ENCODE peak calls at places on chromosomes 11 and 22, in ten cellular contexts. One of them, this sample, is unnamed.

GRCh38 chr11:57903441-57904123 is 120.1 kb upstream of the OR9Q1 start:
- DNase-seq in ovary: no peak
- DNase-seq in prostate gland: peak; percentile 56
- DNase-seq in transverse colon: peak; percentile 80
- DNase-seq in NB4: no peak
- DNase-seq in HCT116: peak; percentile 74
- DNase-seq in right lobe of liver: no peak
- DNase-seq in IMR-90: peak; percentile 10
- DNase-seq in Peyer's patch: peak; percentile 84
- DNase-seq in GM12878: no peak
- DNase-seq in this sample: peak; percentile 57

GRCh38 chr11:66685276-66686099 is 7.8 kb upstream of the RBM4B start:
- DNase-seq in ovary: no peak
- DNase-seq in prostate gland: no peak
- DNase-seq in IMR-90: no peak
- DNase-seq in HCT116: no peak
- DNase-seq in right lobe of liver: no peak
- DNase-seq in NB4: no peak
- DNase-seq in GM12878: no peak
- DNase-seq in Peyer's patch: no peak
- DNase-seq in transverse colon: no peak
- DNase-seq in this sample: peak; percentile 80

GRCh38 chr11:119421941-119422504 is 949 bp downstream of the THY1 start:
- DNase-seq in IMR-90: peak; percentile 24
- DNase-seq in Peyer's patch: no peak
- DNase-seq in transverse colon: no peak
- DNase-seq in right lobe of liver: no peak
- DNase-seq in GM12878: no peak
- DNase-seq in ovary: no peak
- DNase-seq in prostate gland: no peak
- DNase-seq in NB4: no peak
- DNase-seq in HCT116: no peak
- DNase-seq in this sample: no peak

GRCh38 chr11:78666675-78667129 is 92.0 kb upstream of the NARS2 start:
- DNase-seq in Peyer's patch: no peak
- DNase-seq in IMR-90: peak; percentile 84
- DNase-seq in ovary: no peak
- DNase-seq in right lobe of liver: no peak
- DNase-seq in HCT116: no peak
- DNase-seq in prostate gland: no peak
- DNase-seq in transverse colon: no peak
- DNase-seq in NB4: no peak
- DNase-seq in GM12878: no peak
- DNase-seq in this sample: peak; percentile 7

GRCh38 chr11:3227568-3228444 is 4.4 kb downstream of the MRGPRE start:
- DNase-seq in GM12878: no peak
- DNase-seq in IMR-90: no peak
- DNase-seq in NB4: peak; percentile 95
- DNase-seq in HCT116: no peak
- DNase-seq in ovary: no peak
- DNase-seq in right lobe of liver: peak; percentile 20
- DNase-seq in transverse colon: no peak
- DNase-seq in Peyer's patch: peak; percentile 41
- DNase-seq in prostate gland: no peak
- DNase-seq in this sample: no peak

GRCh38 chr22:25747245-25747944 is 5.4 kb downstream of the MYO18B start:
- DNase-seq in Peyer's patch: no peak
- DNase-seq in right lobe of liver: peak; percentile 59
- DNase-seq in transverse colon: peak; percentile 56
- DNase-seq in IMR-90: peak; percentile 88
- DNase-seq in NB4: no peak
- DNase-seq in ovary: peak; percentile 27
- DNase-seq in prostate gland: no peak
- DNase-seq in HCT116: peak; percentile 45
- DNase-seq in GM12878: no peak
- DNase-seq in this sample: no peak

GRCh38 chr22:26339755-26340154 is 89.3 kb upstream of the ASPHD2 start:
- DNase-seq in NB4: no peak
- DNase-seq in GM12878: no peak
- DNase-seq in Peyer's patch: no peak
- DNase-seq in transverse colon: no peak
- DNase-seq in IMR-90: no peak
- DNase-seq in prostate gland: no peak
- DNase-seq in right lobe of liver: no peak
- DNase-seq in ovary: no peak
- DNase-seq in HCT116: no peak
- DNase-seq in this sample: no peak

GRCh38 chr11:62048101-62048500 is 75.7 kb upstream of the INCENP start:
- DNase-seq in right lobe of liver: no peak
- DNase-seq in NB4: no peak
- DNase-seq in transverse colon: no peak
- DNase-seq in HCT116: no peak
- DNase-seq in IMR-90: no peak
- DNase-seq in Peyer's patch: no peak
- DNase-seq in ovary: no peak
- DNase-seq in prostate gland: no peak
- DNase-seq in GM12878: no peak
- DNase-seq in this sample: no peak

GRCh38 chr11:41309111-41309522 is 150.3 kb downstream of the LRRC4C start:
- DNase-seq in prostate gland: no peak
- DNase-seq in HCT116: no peak
- DNase-seq in GM12878: peak; percentile 60
- DNase-seq in ovary: no peak
- DNase-seq in NB4: no peak
- DNase-seq in IMR-90: no peak
- DNase-seq in transverse colon: no peak
- DNase-seq in Peyer's patch: no peak
- DNase-seq in right lobe of liver: no peak
- DNase-seq in this sample: no peak

GRCh38 chr11:41308286-41308685 is 151.2 kb downstream of the LRRC4C start:
- DNase-seq in ovary: no peak
- DNase-seq in prostate gland: no peak
- DNase-seq in GM12878: no peak
- DNase-seq in HCT116: no peak
- DNase-seq in IMR-90: no peak
- DNase-seq in right lobe of liver: no peak
- DNase-seq in transverse colon: no peak
- DNase-seq in NB4: no peak
- DNase-seq in Peyer's patch: no peak
- DNase-seq in this sample: no peak

GRCh38 chr11:41307371-41308080 is 151.9 kb downstream of the LRRC4C start:
- DNase-seq in prostate gland: no peak
- DNase-seq in IMR-90: no peak
- DNase-seq in NB4: no peak
- DNase-seq in GM12878: no peak
- DNase-seq in transverse colon: no peak
- DNase-seq in HCT116: no peak
- DNase-seq in right lobe of liver: no peak
- DNase-seq in ovary: no peak
- DNase-seq in Peyer's patch: no peak
- DNase-seq in this sample: no peak

GRCh38 chr11:41306435-41306834 is 153.0 kb downstream of the LRRC4C start:
- DNase-seq in NB4: no peak
- DNase-seq in ovary: no peak
- DNase-seq in prostate gland: no peak
- DNase-seq in GM12878: no peak
- DNase-seq in Peyer's patch: no peak
- DNase-seq in transverse colon: no peak
- DNase-seq in IMR-90: no peak
- DNase-seq in HCT116: no peak
- DNase-seq in right lobe of liver: no peak
- DNase-seq in this sample: no peak

DNA sequence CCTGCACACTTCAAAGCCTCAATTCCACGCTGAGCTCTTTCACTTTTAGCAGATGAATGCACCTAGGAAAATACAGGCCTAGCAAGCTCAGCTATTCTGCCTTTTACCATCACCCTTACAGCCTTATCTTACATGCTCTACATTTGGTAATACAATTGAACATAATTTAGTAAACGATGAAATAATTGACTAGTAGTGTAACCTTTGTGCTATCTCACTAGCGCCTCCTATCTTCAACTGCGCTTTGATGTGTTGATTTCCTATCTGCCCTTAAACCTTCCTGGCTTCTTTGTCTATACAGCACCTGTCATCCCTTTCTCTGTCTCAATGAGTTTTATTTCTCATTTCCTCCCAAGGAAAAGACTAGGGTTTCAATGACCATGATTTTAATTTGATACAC is 149.7 kb downstream of the LRRC4C start:
- DNase-seq in transverse colon: no peak
- DNase-seq in GM12878: no peak
- DNase-seq in prostate gland: no peak
- DNase-seq in IMR-90: no peak
- DNase-seq in HCT116: no peak
- DNase-seq in Peyer's patch: no peak
- DNase-seq in ovary: no peak
- DNase-seq in right lobe of liver: no peak
- DNase-seq in NB4: no peak
- DNase-seq in this sample: no peak
- TF ChIP-seq CTCF in transverse colon: no peak
- TF ChIP-seq CTCF in GM12878: peak; percentile 20
- TF ChIP-seq CTCF in prostate gland: no peak
- TF ChIP-seq CTCF in IMR-90: no peak
- TF ChIP-seq CTCF in HCT116: peak; percentile 5
- TF ChIP-seq CTCF in Peyer's patch: no peak
- TF ChIP-seq CTCF in ovary: no peak
- TF ChIP-seq CTCF in right lobe of liver: no peak
- TF ChIP-seq CTCF in NB4: peak; percentile 17
- TF ChIP-seq CTCF in this sample: no peak

DNA sequence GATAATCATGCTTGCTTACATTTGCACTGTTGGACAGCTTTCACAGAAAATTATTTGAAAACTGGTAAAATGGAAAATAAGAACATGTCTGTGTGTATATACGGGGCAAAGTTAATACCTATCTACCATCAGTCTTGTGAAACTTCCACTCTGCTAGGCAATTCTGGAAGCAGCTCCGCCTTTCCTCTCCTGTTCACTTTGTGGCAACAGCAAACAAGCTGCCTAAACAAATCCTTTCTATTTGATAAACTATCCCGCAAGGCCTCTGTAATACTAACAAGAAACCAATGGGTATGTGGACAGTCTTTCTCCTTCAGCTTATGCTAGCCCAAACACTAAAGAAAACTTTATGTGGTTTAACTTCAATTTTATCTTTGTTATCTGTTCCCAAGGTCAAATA is 39.2 kb upstream of the RAPSN start:
- DNase-seq in IMR-90: no peak
- DNase-seq in right lobe of liver: peak; percentile 38
- DNase-seq in prostate gland: no peak
- DNase-seq in ovary: no peak
- DNase-seq in NB4: no peak
- DNase-seq in Peyer's patch: no peak
- DNase-seq in HCT116: no peak
- DNase-seq in GM12878: no peak
- DNase-seq in transverse colon: no peak
- DNase-seq in this sample: no peak
- H3K4me3 ChIP-seq in IMR-90: no peak overlapping the region
- H3K4me3 ChIP-seq in right lobe of liver: no peak overlapping the region
- H3K4me3 ChIP-seq in prostate gland: no peak overlapping the region
- H3K4me3 ChIP-seq in ovary: no peak overlapping the region
- H3K4me3 ChIP-seq in NB4: no peak overlapping the region
- H3K4me3 ChIP-seq in Peyer's patch: no peak overlapping the region
- H3K4me3 ChIP-seq in HCT116: no peak overlapping the region
- H3K4me3 ChIP-seq in GM12878: no peak overlapping the region
- H3K4me3 ChIP-seq in transverse colon: no peak overlapping the region
- H3K4me3 ChIP-seq in this sample: no peak overlapping the region

DNA sequence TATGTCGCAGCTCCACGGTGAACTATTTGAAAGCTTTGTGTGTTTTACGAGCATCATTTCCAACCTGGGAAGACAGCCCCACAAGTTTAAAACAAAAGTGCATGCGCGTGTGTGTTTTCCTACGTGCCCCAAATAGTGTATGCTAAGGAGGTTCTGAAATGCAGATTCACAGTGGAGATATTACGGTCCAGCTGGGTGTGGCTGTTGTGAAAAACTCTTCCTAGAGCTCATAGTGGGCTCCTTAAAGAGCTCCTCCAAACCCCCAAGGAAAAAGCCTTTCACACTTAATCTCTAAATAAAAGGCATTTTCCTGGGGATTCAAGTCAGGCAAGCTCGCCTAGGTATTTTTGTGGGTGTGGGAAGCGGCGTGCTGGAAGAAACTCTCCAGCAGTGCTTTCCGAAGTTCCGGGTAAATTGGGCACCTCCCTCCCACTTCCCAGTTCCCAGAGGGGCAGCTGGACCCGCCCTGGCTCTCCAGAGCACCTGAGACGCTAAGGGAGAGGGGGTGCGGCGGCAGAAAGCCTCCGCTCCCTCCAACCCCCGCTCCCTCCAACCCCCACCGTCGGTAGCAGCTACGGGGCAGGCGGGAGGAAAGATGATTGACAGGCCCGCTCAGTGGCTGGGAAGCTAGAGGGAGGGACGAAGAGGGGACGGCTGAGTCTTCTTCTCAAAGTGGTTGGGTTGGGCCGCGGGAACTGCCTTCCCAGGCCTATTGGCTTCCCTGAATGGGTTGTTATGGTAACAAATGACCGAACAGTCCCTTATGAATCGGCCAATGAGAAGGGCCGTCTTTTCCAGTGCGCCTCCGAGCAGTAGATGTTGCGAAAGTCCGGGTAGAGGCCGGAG is 558 bp upstream of the PCF11 start:
- DNase-seq in prostate gland: peak; percentile 99
- DNase-seq in HCT116: peak; percentile 99
- DNase-seq in transverse colon: peak; percentile 99
- DNase-seq in ovary: peak; percentile 99
- DNase-seq in GM12878: peak; percentile 100
- DNase-seq in Peyer's patch: peak; percentile 95
- DNase-seq in right lobe of liver: peak; percentile 99
- DNase-seq in IMR-90: peak; percentile 100
- DNase-seq in NB4: peak; percentile 100
- DNase-seq in this sample: peak; percentile 100
- TF ChIP-seq POLR2A in prostate gland: peak; percentile 69
- TF ChIP-seq POLR2A in HCT116: peak; percentile 56
- TF ChIP-seq POLR2A in transverse colon: no peak
- TF ChIP-seq POLR2A in ovary: peak; percentile 97
- TF ChIP-seq POLR2A in GM12878: no peak
- TF ChIP-seq POLR2A in Peyer's patch: peak; percentile 81
- TF ChIP-seq POLR2A in right lobe of liver: peak; percentile 49
- TF ChIP-seq POLR2A in IMR-90: no peak
- TF ChIP-seq POLR2A in NB4: no peak
- TF ChIP-seq POLR2A in this sample: peak; percentile 58

DNA sequence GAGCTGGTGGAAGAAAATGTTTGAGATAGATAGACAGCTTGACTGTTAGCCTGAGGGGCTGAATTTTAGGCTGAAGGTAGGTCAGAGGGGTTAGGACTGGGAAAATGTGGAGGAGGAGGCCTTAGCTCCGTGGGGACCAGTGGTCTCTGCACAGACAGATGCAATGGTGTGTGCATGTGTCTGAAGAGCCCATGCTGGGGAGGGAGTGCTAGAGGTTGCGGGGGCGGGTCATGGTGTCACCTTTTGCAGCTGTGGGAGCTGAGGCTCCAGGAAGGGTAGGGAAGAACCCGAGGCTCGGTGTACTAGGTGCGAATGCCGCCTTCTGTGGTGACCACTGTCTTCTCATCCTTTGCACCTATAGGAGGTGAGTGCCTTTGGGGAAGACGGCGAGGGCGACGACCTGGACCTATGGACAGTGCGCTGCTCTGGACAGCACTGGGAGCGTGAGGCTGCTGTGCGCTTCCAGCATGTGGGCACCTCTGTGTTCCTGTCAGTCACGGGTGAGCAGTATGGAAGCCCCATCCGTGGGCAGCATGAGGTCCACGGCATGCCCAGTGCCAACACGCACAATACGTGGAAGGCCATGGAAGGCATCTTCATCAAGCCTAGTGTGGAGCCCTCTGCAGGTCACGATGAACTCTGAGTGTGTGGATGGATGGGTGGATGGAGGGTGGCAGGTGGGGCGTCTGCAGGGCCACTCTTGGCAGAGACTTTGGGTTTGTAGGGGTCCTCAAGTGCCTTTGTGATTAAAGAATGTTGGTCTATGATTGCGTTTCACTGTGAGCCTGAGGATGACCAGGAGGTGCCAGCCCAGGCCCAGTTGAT is 1.6 kb downstream of the SDF2L1 start:
- DNase-seq in GM12878: no peak
- DNase-seq in NB4: no peak
- DNase-seq in IMR-90: no peak
- DNase-seq in HCT116: no peak
- DNase-seq in Peyer's patch: no peak
- DNase-seq in right lobe of liver: no peak
- DNase-seq in prostate gland: no peak
- DNase-seq in ovary: no peak
- DNase-seq in transverse colon: no peak
- DNase-seq in this sample: no peak
- TF ChIP-seq CTCF in GM12878: peak; percentile 18
- TF ChIP-seq CTCF in NB4: peak; percentile 29
- TF ChIP-seq CTCF in IMR-90: no peak
- TF ChIP-seq CTCF in HCT116: peak; percentile 24
- TF ChIP-seq CTCF in Peyer's patch: no peak
- TF ChIP-seq CTCF in right lobe of liver: no peak
- TF ChIP-seq CTCF in prostate gland: no peak
- TF ChIP-seq CTCF in ovary: no peak
- TF ChIP-seq CTCF in transverse colon: no peak
- TF ChIP-seq CTCF in this sample: no peak